ENCODE peak calls at places on chromosome 1, in eight cellular contexts. Z, K, Y, M, I, G, J and O are unnamed samples.
A peak's percentile ranks its signal among the peaks of the same experiment; 100 is the strongest.

GRCh38 chr1:45258059-45258650 is 51.8 kb upstream of the ZSWIM5 start:
- DNase-seq in I (no peak), Z (no peak), M (no peak), J (no peak), G (no peak), K (no peak), Y (no peak), O (no peak)

GRCh38 chr1:94560333-94560732 is 18.8 kb upstream of the F3 start:
- DNase-seq in Z (peak; percentile 65), G (no peak), I (no peak), K (no peak), M (no peak), Y (no peak), J (no peak), O (no peak)

GRCh38 chr1:1181129-1181937 is 7.7 kb downstream of the TTLL10 start:
- DNase-seq in M (peak; percentile 62), J (no peak), I (no peak), Z (no peak), G (no peak), K (no peak), Y (peak; percentile 9), O (peak; percentile 11)

GRCh38 chr1:33916786-33917185 is 52.9 kb downstream of the HMGB4 start:
- DNase-seq in M (no peak), J (no peak), Y (no peak), I (no peak), Z (no peak), K (no peak), G (no peak), O (no peak)

GRCh38 chr1:230495021-230495550 is 69.0 kb upstream of the PGBD5 start:
- DNase-seq in G (no peak), M (no peak), Z (no peak), I (no peak), J (no peak), Y (no peak), K (no peak), O (no peak)

GRCh38 chr1:40796939-40797667 is 13.5 kb downstream of the KCNQ4 start:
- DNase-seq in K (no peak), I (no peak), M (no peak), Y (no peak), Z (peak; percentile 15), G (no peak), J (no peak), O (no peak)

GRCh38 chr1:31671147-31671546 is 26.5 kb upstream of the PEF1 start:
- DNase-seq in G (no peak), J (no peak), M (no peak), Z (no peak), Y (no peak), I (no peak), K (no peak), O (no peak)

GRCh38 chr1:65793359-65793732 is 651 bp downstream of the PDE4B start:
- DNase-seq in Y (no peak), I (no peak), J (no peak), Z (peak; percentile 9), G (no peak), K (no peak), M (peak; percentile 44), O (no peak)

GRCh38 chr1:236289492-236290131 is 7.9 kb upstream of the ERO1B start:
- DNase-seq in Y (no peak), K (no peak), G (no peak), I (no peak), M (no peak), J (no peak), Z (no peak), O (no peak)

GRCh38 chr1:227242811-227243682 is 75.2 kb downstream of the CDC42BPA start:
- DNase-seq in G (no peak), I (no peak), M (no peak), Y (no peak), Z (no peak), J (no peak), K (no peak), O (no peak)

GRCh38 chr1:208834346-208835081 is 590.3 kb upstream of the PLXNA2 start:
- DNase-seq in J (no peak), I (no peak), K (peak; percentile 46), Y (no peak), M (no peak), Z (peak; percentile 64), G (no peak), O (no peak)

GRCh38 chr1:115748396-115749130 is 20.0 kb downstream of the CASQ2 start:
- DNase-seq in Y (no peak), G (no peak), Z (peak; percentile 12), I (no peak), M (no peak), K (peak; percentile 74), J (no peak), O (no peak)

GRCh38 chr1:10415211-10415930 is 14.9 kb upstream of the CENPS start:
- DNase-seq in K (peak; percentile 80), M (no peak), Y (no peak), I (no peak), G (no peak), J (peak; percentile 76), Z (peak; percentile 81), O (no peak)

GRCh38 chr1:243701872-243702271 is 148.2 kb downstream of the AKT3 start:
- DNase-seq in Z (no peak), Y (no peak), M (no peak), K (no peak), I (no peak), G (no peak), J (no peak), O (no peak)

GRCh38 chr1:26704629-26705028 is 8.8 kb downstream of the ARID1A start:
- DNase-seq in K (no peak), M (no peak), J (no peak), Y (no peak), G (no peak), I (no peak), Z (no peak), O (no peak)
- TF ChIP-seq CTCF in K (no peak), M (no peak), J (no peak), Y (no peak), G (no peak), I (no peak), Z (no peak), O (no peak)

GRCh38 chr1:245153645-245154428 is 948 bp upstream of the KIF26B start:
- DNase-seq in K (peak; percentile 22), M (peak; percentile 80), J (no peak), Z (no peak), G (peak; percentile 9), I (no peak), Y (peak; percentile 18), O (peak; percentile 22)

GRCh38 chr1:245154429-245155185 is at the start of gene KIF26B:
- DNase-seq in I (no peak), G (peak; percentile 54), J (no peak), K (peak; percentile 85), Z (peak; percentile 64), M (no peak), Y (peak; percentile 30), O (peak; percentile 31)

GRCh38 chr1:245156041-245156735 is 1.4 kb downstream of the KIF26B start:
- DNase-seq in G (peak; percentile 87), K (peak; percentile 90), Y (peak; percentile 81), Z (peak; percentile 75), M (peak; percentile 96), I (peak; percentile 52), J (no peak), O (peak; percentile 72)

GRCh38 chr1:245156736-245157505 is 2.1 kb downstream of the KIF26B start:
- DNase-seq in I (no peak), G (peak; percentile 13), Y (no peak), J (no peak), Z (peak; percentile 31), M (no peak), K (peak; percentile 17), O (no peak)

DNA sequence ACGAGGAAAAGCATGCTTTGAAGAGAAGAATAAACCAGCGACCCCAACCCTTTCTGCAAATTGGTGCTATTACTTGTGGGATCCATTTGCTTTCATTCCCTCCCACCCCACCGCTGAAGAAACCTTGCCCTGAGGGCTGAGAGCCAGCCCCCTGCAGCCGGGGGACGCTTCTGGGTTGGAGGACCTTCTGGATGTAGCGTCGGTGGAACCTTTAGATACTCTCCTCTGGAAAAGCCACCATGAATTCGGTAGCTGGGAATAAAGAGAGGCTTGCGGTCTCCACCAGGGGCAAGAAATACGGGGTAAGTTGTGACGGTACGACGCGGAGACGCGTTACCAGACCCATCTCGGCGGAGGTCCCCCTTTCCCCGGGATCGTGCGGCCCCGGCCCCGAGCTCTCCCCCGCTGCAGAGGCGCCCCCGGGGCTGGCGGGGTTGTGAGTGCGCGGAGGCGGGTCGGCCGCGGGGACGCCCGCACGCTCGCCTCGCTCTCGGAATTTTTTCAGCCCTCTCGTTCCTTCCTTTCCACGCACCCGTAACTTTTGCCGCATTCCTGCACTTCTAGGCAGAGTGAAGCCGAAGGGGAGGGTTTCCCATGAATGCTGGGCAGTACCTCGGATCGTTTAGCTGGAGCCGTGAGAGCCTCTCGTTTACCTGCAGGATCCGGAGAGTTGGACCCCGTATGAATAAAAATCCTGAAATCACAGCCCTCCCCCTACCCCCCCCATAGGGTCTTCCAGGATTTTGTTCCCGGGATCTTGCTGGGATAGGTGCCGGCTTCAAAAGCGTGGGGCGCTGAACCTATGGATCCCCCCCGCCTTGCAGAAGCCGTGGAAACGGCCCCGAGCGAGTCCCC is 628 bp downstream of the KIF26B start:
- DNase-seq in K (peak; percentile 36), M (no peak), I (no peak), Y (no peak), G (no peak), J (no peak), Z (peak; percentile 18), O (peak; percentile 27)
- TF ChIP-seq CTCF in K (peak; percentile 13), M (no peak), I (no peak), Y (no peak), G (no peak), J (peak; percentile 19), Z (no peak), O (no peak)

DNA sequence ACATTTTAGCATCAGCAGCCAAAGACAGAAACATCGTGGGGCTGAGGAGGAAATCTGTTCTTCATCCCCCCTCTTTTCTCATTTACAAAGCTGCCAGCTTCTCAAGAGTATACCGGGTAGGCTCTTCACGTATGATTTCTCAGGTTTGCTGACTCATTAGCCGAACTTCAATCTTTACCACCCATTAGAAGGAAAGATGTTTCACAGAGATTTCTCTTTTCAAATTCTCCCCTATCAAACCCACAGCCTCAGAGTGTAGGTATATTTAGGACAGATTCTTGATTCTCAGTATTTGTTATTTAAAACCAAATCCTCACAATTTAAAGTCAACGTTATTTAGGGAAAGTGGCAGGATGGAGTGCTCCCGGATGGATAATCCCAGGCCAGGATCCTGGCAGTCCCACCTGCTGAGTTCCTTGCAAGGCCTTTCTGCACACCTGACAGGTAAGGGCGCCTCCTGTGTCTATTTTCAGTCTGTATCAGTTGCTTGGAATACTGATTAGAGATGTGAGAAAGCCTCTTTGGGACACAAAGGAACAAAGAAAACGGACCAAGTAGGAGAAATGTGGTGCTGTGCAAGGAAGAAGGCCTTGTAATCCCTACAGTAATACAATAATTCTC is 12.1 kb downstream of the STYXL2 start:
- DNase-seq in M (no peak), J (no peak), K (no peak), I (no peak), Y (no peak), Z (no peak), G (no peak), O (no peak)
- TF ChIP-seq CTCF in M (no peak), J (no peak), K (no peak), I (no peak), Y (no peak), Z (no peak), G (no peak), O (no peak)

DNA sequence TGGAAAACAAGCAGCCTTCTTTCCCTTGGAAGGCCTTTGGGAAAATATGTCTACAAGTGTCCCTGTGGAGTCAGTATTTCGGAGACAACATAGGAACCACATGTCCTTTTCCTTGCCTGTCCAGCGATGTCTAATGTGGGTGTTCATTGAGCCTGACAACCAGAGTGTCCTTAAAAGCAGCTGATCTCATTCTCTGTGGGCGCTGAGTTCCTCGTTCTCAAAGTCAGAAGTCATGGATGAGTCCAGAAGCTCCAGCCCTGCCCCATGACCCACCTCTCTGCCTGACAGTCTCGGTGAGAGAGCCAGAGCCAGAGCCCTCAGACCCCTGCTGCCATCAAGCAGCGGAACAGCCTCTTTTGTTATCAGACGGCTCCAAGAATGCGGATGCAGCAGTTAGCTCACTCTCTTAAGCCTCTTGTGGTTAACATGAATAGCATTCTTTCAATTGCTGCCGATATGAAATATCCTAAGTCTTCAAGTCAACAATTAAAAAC is 329.2 kb downstream of the TGFB2 start:
- DNase-seq in J (peak; percentile 45), G (no peak), K (peak; percentile 73), I (no peak), M (no peak), Z (peak; percentile 74), Y (peak; percentile 12), O (no peak)
- TF ChIP-seq CTCF in J (no peak), G (no peak), K (peak; percentile 31), I (no peak), M (no peak), Z (no peak), Y (no peak), O (no peak)